ENCODE peak calls at places on chromosomes 7 and 10, in nine cellular contexts. One of them, this sample, is unnamed.

GRCh38 chr10:52011113-52011512 is 303.0 kb upstream of the DKK1 start:
- DNase-seq in MCF 10A: no peak
- DNase-seq in thoracic aorta: no peak
- DNase-seq in HS-5: no peak
- DNase-seq in A172: no peak
- DNase-seq in D341Med: no peak
- DNase-seq in activated T-cell treated with anti-CD3 and anti-CD28 coated beads, Interleukin-2, amount 50 U/mL, for 72 hours: no peak
- DNase-seq in CD8-positive, alpha-beta memory T cell: no peak
- DNase-seq in activated naive CD8-positive, alpha-beta T cell treated with anti-CD3 and anti-CD28 coated beads, Interleukin-2, amount 50 U/mL, for 24 hours: no peak
- DNase-seq in this sample: no peak

GRCh38 chr7:158063850-158064610 is 523.6 kb downstream of the PTPRN2 start:
- DNase-seq in MCF 10A: no peak
- DNase-seq in thoracic aorta: no peak
- DNase-seq in HS-5: no peak
- DNase-seq in A172: no peak
- DNase-seq in D341Med: no peak
- DNase-seq in activated T-cell treated with anti-CD3 and anti-CD28 coated beads, Interleukin-2, amount 50 U/mL, for 72 hours: no peak
- DNase-seq in CD8-positive, alpha-beta memory T cell: no peak
- DNase-seq in activated naive CD8-positive, alpha-beta T cell treated with anti-CD3 and anti-CD28 coated beads, Interleukin-2, amount 50 U/mL, for 24 hours: no peak
- DNase-seq in this sample: no peak

GRCh38 chr10:69958232-69958902 is 94.3 kb upstream of the MACROH2A2 start:
- DNase-seq in MCF 10A: peak
- DNase-seq in thoracic aorta: no peak
- DNase-seq in HS-5: peak
- DNase-seq in A172: peak
- DNase-seq in D341Med: peak
- DNase-seq in activated T-cell treated with anti-CD3 and anti-CD28 coated beads, Interleukin-2, amount 50 U/mL, for 72 hours: peak
- DNase-seq in CD8-positive, alpha-beta memory T cell: no peak
- DNase-seq in activated naive CD8-positive, alpha-beta T cell treated with anti-CD3 and anti-CD28 coated beads, Interleukin-2, amount 50 U/mL, for 24 hours: no peak
- DNase-seq in this sample: no peak

GRCh38 chr7:26675143-26675887 is 189.1 kb downstream of the SKAP2 start:
- DNase-seq in MCF 10A: peak
- DNase-seq in thoracic aorta: no peak
- DNase-seq in HS-5: peak
- DNase-seq in A172: peak
- DNase-seq in D341Med: no peak
- DNase-seq in activated T-cell treated with anti-CD3 and anti-CD28 coated beads, Interleukin-2, amount 50 U/mL, for 72 hours: no peak
- DNase-seq in CD8-positive, alpha-beta memory T cell: no peak
- DNase-seq in activated naive CD8-positive, alpha-beta T cell treated with anti-CD3 and anti-CD28 coated beads, Interleukin-2, amount 50 U/mL, for 24 hours: no peak
- DNase-seq in this sample: no peak

GRCh38 chr7:155066417-155066950 is 3.6 kb upstream of the HTR5A start:
- DNase-seq in MCF 10A: peak
- DNase-seq in thoracic aorta: no peak
- DNase-seq in HS-5: peak
- DNase-seq in A172: peak
- DNase-seq in D341Med: no peak
- DNase-seq in activated T-cell treated with anti-CD3 and anti-CD28 coated beads, Interleukin-2, amount 50 U/mL, for 72 hours: no peak
- DNase-seq in CD8-positive, alpha-beta memory T cell: no peak
- DNase-seq in activated naive CD8-positive, alpha-beta T cell treated with anti-CD3 and anti-CD28 coated beads, Interleukin-2, amount 50 U/mL, for 24 hours: no peak
- DNase-seq in this sample: no peak

GRCh38 chr10:106947643-106948042 is 216.9 kb downstream of the SORCS1 start:
- DNase-seq in MCF 10A: no peak
- DNase-seq in thoracic aorta: no peak
- DNase-seq in HS-5: no peak
- DNase-seq in A172: no peak
- DNase-seq in D341Med: no peak
- DNase-seq in activated T-cell treated with anti-CD3 and anti-CD28 coated beads, Interleukin-2, amount 50 U/mL, for 72 hours: no peak
- DNase-seq in CD8-positive, alpha-beta memory T cell: no peak
- DNase-seq in activated naive CD8-positive, alpha-beta T cell treated with anti-CD3 and anti-CD28 coated beads, Interleukin-2, amount 50 U/mL, for 24 hours: no peak
- DNase-seq in this sample: no peak

GRCh38 chr7:79244482-79244881 is 209.0 kb downstream of the MAGI2 start:
- DNase-seq in MCF 10A: no peak
- DNase-seq in thoracic aorta: no peak
- DNase-seq in HS-5: no peak
- DNase-seq in A172: no peak
- DNase-seq in D341Med: no peak
- DNase-seq in activated T-cell treated with anti-CD3 and anti-CD28 coated beads, Interleukin-2, amount 50 U/mL, for 72 hours: no peak
- DNase-seq in CD8-positive, alpha-beta memory T cell: no peak
- DNase-seq in activated naive CD8-positive, alpha-beta T cell treated with anti-CD3 and anti-CD28 coated beads, Interleukin-2, amount 50 U/mL, for 24 hours: no peak
- DNase-seq in this sample: no peak

GRCh38 chr10:99234067-99234738 is 1.4 kb downstream of the HPSE2 start:
- DNase-seq in MCF 10A: no peak
- DNase-seq in thoracic aorta: no peak
- DNase-seq in HS-5: no peak
- DNase-seq in A172: no peak
- DNase-seq in D341Med: no peak
- DNase-seq in activated T-cell treated with anti-CD3 and anti-CD28 coated beads, Interleukin-2, amount 50 U/mL, for 72 hours: peak
- DNase-seq in CD8-positive, alpha-beta memory T cell: no peak
- DNase-seq in activated naive CD8-positive, alpha-beta T cell treated with anti-CD3 and anti-CD28 coated beads, Interleukin-2, amount 50 U/mL, for 24 hours: peak
- DNase-seq in this sample: no peak

GRCh38 chr7:4906682-4907081 is 23.2 kb upstream of the RADIL start:
- DNase-seq in MCF 10A: no peak
- DNase-seq in thoracic aorta: no peak
- DNase-seq in HS-5: no peak
- DNase-seq in A172: no peak
- DNase-seq in D341Med: no peak
- DNase-seq in activated T-cell treated with anti-CD3 and anti-CD28 coated beads, Interleukin-2, amount 50 U/mL, for 72 hours: no peak
- DNase-seq in CD8-positive, alpha-beta memory T cell: no peak
- DNase-seq in activated naive CD8-positive, alpha-beta T cell treated with anti-CD3 and anti-CD28 coated beads, Interleukin-2, amount 50 U/mL, for 24 hours: no peak
- DNase-seq in this sample: no peak

GRCh38 chr7:157476654-157477549 is 140.1 kb downstream of the DNAJB6 start:
- DNase-seq in MCF 10A: no peak
- DNase-seq in thoracic aorta: no peak
- DNase-seq in HS-5: no peak
- DNase-seq in A172: no peak
- DNase-seq in D341Med: no peak
- DNase-seq in activated T-cell treated with anti-CD3 and anti-CD28 coated beads, Interleukin-2, amount 50 U/mL, for 72 hours: no peak
- DNase-seq in CD8-positive, alpha-beta memory T cell: no peak
- DNase-seq in activated naive CD8-positive, alpha-beta T cell treated with anti-CD3 and anti-CD28 coated beads, Interleukin-2, amount 50 U/mL, for 24 hours: no peak
- DNase-seq in this sample: no peak

GRCh38 chr10:35172574-35172973 is 45.9 kb downstream of the CREM start:
- DNase-seq in MCF 10A: no peak
- DNase-seq in thoracic aorta: no peak
- DNase-seq in HS-5: no peak
- DNase-seq in A172: no peak
- DNase-seq in D341Med: no peak
- DNase-seq in activated T-cell treated with anti-CD3 and anti-CD28 coated beads, Interleukin-2, amount 50 U/mL, for 72 hours: no peak
- DNase-seq in CD8-positive, alpha-beta memory T cell: no peak
- DNase-seq in activated naive CD8-positive, alpha-beta T cell treated with anti-CD3 and anti-CD28 coated beads, Interleukin-2, amount 50 U/mL, for 24 hours: no peak
- DNase-seq in this sample: no peak

GRCh38 chr10:3783721-3784432 is 1.1 kb downstream of the KLF6 start:
- DNase-seq in MCF 10A: peak
- DNase-seq in thoracic aorta: no peak
- DNase-seq in HS-5: no peak
- DNase-seq in A172: no peak
- DNase-seq in D341Med: peak
- DNase-seq in activated T-cell treated with anti-CD3 and anti-CD28 coated beads, Interleukin-2, amount 50 U/mL, for 72 hours: no peak
- DNase-seq in CD8-positive, alpha-beta memory T cell: no peak
- DNase-seq in activated naive CD8-positive, alpha-beta T cell treated with anti-CD3 and anti-CD28 coated beads, Interleukin-2, amount 50 U/mL, for 24 hours: no peak
- DNase-seq in this sample: no peak

GRCh38 chr7:149071641-149072437 is 18.7 kb downstream of the ZNF786 start:
- DNase-seq in MCF 10A: no peak
- DNase-seq in thoracic aorta: no peak
- DNase-seq in HS-5: no peak
- DNase-seq in A172: no peak
- DNase-seq in D341Med: no peak
- DNase-seq in activated T-cell treated with anti-CD3 and anti-CD28 coated beads, Interleukin-2, amount 50 U/mL, for 72 hours: peak
- DNase-seq in CD8-positive, alpha-beta memory T cell: peak
- DNase-seq in activated naive CD8-positive, alpha-beta T cell treated with anti-CD3 and anti-CD28 coated beads, Interleukin-2, amount 50 U/mL, for 24 hours: peak
- DNase-seq in this sample: no peak

GRCh38 chr7:55255501-55256445 is 109.4 kb upstream of the LANCL2 start:
- DNase-seq in MCF 10A: peak
- DNase-seq in thoracic aorta: peak
- DNase-seq in HS-5: no peak
- DNase-seq in A172: peak
- DNase-seq in D341Med: peak
- DNase-seq in activated T-cell treated with anti-CD3 and anti-CD28 coated beads, Interleukin-2, amount 50 U/mL, for 72 hours: peak
- DNase-seq in CD8-positive, alpha-beta memory T cell: peak
- DNase-seq in activated naive CD8-positive, alpha-beta T cell treated with anti-CD3 and anti-CD28 coated beads, Interleukin-2, amount 50 U/mL, for 24 hours: peak
- DNase-seq in this sample: peak

GRCh38 chr10:1638889-1639418 is 98.4 kb downstream of the ADARB2 start:
- DNase-seq in MCF 10A: peak
- DNase-seq in thoracic aorta: no peak
- DNase-seq in HS-5: no peak
- DNase-seq in A172: peak
- DNase-seq in D341Med: no peak
- DNase-seq in activated T-cell treated with anti-CD3 and anti-CD28 coated beads, Interleukin-2, amount 50 U/mL, for 72 hours: no peak
- DNase-seq in CD8-positive, alpha-beta memory T cell: no peak
- DNase-seq in activated naive CD8-positive, alpha-beta T cell treated with anti-CD3 and anti-CD28 coated beads, Interleukin-2, amount 50 U/mL, for 24 hours: no peak
- DNase-seq in this sample: no peak

This sample was measured in omental fat pad.